ENCODE peak calls at places on chromosomes 2 and 18, in seven cellular contexts. A is lung; K is endodermal cell; L is psoas muscle; R is tibial nerve; J is effector memory CD4-positive, alpha-beta T cell; I is kidney. Q is an unnamed sample.
A peak's percentile ranks its signal among the peaks of the same experiment; 100 is the strongest.

GRCh38 chr2:191369034-191369433 is 123.8 kb downstream of the MYO1B start:
- DNase-seq in A (no peak), K (no peak), L (no peak), R (no peak), J (no peak), I (no peak), Q (no peak)

GRCh38 chr2:108390340-108390739 is 12.6 kb downstream of the SULT1C4 start:
- DNase-seq in A (no peak), K (no peak), L (no peak), R (no peak), J (no peak), I (no peak), Q (no peak)

GRCh38 chr2:37650548-37651101 is 20.8 kb downstream of the CDC42EP3 start:
- DNase-seq in A (no peak), K (no peak), L (no peak), R (no peak), J (no peak), I (no peak), Q (no peak)

GRCh38 chr18:11276678-11277077 is 127.3 kb upstream of the PIEZO2 start:
- DNase-seq in A (no peak), K (peak; percentile 54), L (no peak), R (no peak), J (no peak), I (no peak), Q (no peak)

GRCh38 chr2:232525796-232526195 is at the start of gene CHRND:
- DNase-seq in A (no peak), K (peak; percentile 64), L (peak; percentile 81), R (no peak), J (no peak), I (no peak), Q (no peak)

GRCh38 chr18:69161383-69162028 is 239.2 kb upstream of the DOK6 start:
- DNase-seq in A (no peak), K (peak; percentile 50), L (no peak), R (no peak), J (no peak), I (peak; percentile 35), Q (no peak)

GRCh38 chr2:241965931-241966412 is 96.4 kb downstream of the RTP5 start:
- DNase-seq in A (peak; percentile 42), K (peak; percentile 70), L (no peak), R (peak; percentile 46), J (no peak), I (peak; percentile 73), Q (peak; percentile 9)

GRCh38 chr18:78518805-78519204 is 460.8 kb upstream of the SALL3 start:
- DNase-seq in A (no peak), K (peak; percentile 20), L (no peak), R (no peak), J (no peak), I (no peak), Q (no peak)

GRCh38 chr18:33871363-33872025 is 293.5 kb downstream of the ASXL3 start:
- DNase-seq in A (no peak), K (no peak), L (no peak), R (no peak), J (no peak), I (no peak), Q (no peak)

GRCh38 chr2:60535392-60536312 is 17.8 kb downstream of the BCL11A start:
- DNase-seq in A (no peak), K (peak; percentile 54), L (no peak), R (no peak), J (no peak), I (no peak), Q (no peak)
- H3K4me1 ChIP-seq in A (no peaks in the 10 kb centered on the region), K (peaks cover 51% of the 10 kb centered on the region), L (no peaks in the 10 kb centered on the region), R (no peaks in the 10 kb centered on the region), J (no peaks in the 10 kb centered on the region), I (peaks cover 2% of the 10 kb centered on the region), Q (no peaks in the 10 kb centered on the region)

GRCh38 chr2:102060047-102060446 is 68.3 kb downstream of the IL1R2 start:
- DNase-seq in A (no peak), K (no peak), L (no peak), R (no peak), J (no peak), I (no peak), Q (no peak)
- H3K4me1 ChIP-seq in A (peaks cover 27% of the 10 kb centered on the region), K (no peaks in the 10 kb centered on the region), L (peaks cover 54% of the 10 kb centered on the region), R (peaks cover 16% of the 10 kb centered on the region), J (no peaks in the 10 kb centered on the region), I (peaks cover 23% of the 10 kb centered on the region), Q (no peaks in the 10 kb centered on the region)

DNA sequence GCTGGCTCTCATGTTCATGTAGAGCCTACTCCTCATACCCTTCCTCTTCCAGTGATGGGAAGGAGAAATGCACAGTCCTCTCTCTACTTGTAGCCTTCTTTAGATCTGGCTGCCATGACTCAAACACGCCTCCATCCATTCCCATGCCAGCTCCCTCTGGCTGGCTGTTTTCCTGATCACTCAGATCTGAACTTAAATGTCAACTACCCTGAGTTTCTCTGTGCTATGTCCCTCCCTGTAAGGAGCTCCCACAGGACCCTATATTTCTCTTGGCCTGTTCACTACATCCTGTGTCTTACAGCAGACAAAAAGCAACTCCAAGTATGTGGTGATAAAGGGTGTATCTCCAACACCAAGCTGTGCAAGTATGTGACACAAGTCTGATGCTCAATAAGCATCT is 152.4 kb downstream of the TCF4 start:
- DNase-seq in A (no peak), K (no peak), L (no peak), R (no peak), J (no peak), I (no peak), Q (no peak)
- H3K4me1 ChIP-seq in A (peaks cover 2% of the 10 kb centered on the region), K (no peaks in the 10 kb centered on the region), L (peaks cover 31% of the 10 kb centered on the region), R (no peaks in the 10 kb centered on the region), J (no peaks in the 10 kb centered on the region), I (no peaks in the 10 kb centered on the region), Q (no peaks in the 10 kb centered on the region)

GRCh38 chr2:134410006-134410405 is 156.1 kb downstream of the MGAT5 start:
- DNase-seq in A (no peak), K (no peak), L (no peak), R (no peak), J (no peak), I (no peak), Q (no peak)

GRCh38 chr2:134408386-134408785 is 154.5 kb downstream of the MGAT5 start:
- DNase-seq in A (no peak), K (no peak), L (no peak), R (no peak), J (no peak), I (no peak), Q (no peak)

GRCh38 chr2:134407154-134407890 is 153.4 kb downstream of the MGAT5 start:
- DNase-seq in A (no peak), K (no peak), L (no peak), R (no peak), J (no peak), I (no peak), Q (no peak)

GRCh38 chr2:134410831-134411231 is 157.0 kb downstream of the MGAT5 start:
- DNase-seq in A (no peak), K (no peak), L (no peak), R (no peak), J (no peak), I (no peak), Q (no peak)

DNA sequence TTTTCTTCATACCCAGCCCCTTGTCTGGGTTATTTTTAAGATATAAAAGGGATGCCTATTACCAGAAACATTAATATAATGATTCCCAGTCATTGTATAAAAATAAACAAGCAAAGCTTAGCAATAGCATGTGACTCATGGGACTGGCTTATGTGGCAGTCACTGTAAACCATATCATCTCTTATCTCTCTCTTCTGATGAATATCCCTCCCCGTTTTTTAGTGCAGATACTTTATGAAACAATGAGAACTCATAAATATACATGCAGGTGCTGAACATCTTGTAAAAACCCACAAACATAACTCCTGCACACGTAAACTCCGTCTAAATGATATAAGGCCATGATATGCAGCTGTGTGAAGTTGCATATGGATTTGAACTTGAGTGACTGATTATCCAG is 154.9 kb downstream of the MGAT5 start:
- DNase-seq in A (no peak), K (no peak), L (no peak), R (no peak), J (no peak), I (no peak), Q (no peak)
- H3K4me1 ChIP-seq in A (peaks cover 7% of the 10 kb centered on the region), K (no peaks in the 10 kb centered on the region), L (no peaks in the 10 kb centered on the region), R (peaks cover 21% of the 10 kb centered on the region), J (peaks cover 38% of the 10 kb centered on the region), I (peaks cover 2% of the 10 kb centered on the region), Q (peaks cover 6% of the 10 kb centered on the region)

DNA sequence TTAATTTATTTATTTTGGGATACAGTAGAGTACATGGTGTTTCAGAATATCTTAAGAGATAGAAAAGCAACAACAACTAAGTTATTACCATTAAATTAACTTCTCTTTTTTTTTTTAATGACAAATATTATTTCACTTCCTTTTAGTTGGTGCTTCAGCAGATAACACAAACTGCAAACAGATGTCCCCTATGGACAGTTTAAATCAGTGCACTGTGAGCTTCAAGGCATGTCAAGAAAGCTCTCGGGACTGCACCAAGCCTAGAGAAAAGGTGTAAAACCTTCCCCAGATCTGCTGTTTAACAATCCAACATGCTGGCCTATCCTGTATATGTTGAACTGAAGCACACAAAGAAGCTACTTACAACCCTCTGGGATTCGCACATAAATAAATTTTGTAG is 122.7 kb downstream of the TCF4 start:
- DNase-seq in A (no peak), K (no peak), L (no peak), R (no peak), J (no peak), I (no peak), Q (no peak)
- H3K4me1 ChIP-seq in A (peaks cover 4% of the 10 kb centered on the region), K (peaks cover 4% of the 10 kb centered on the region), L (peaks cover 39% of the 10 kb centered on the region), R (no peaks in the 10 kb centered on the region), J (no peaks in the 10 kb centered on the region), I (no peaks in the 10 kb centered on the region), Q (no peaks in the 10 kb centered on the region)

GRCh38 chr2:237714690-237715458 is 83.7 kb upstream of the RBM44 start:
- DNase-seq in A (peak; percentile 56), K (no peak), L (no peak), R (no peak), J (no peak), I (no peak), Q (no peak)

GRCh38 chr2:237712477-237713377 is 85.3 kb downstream of the LRRFIP1 start:
- DNase-seq in A (no peak), K (no peak), L (no peak), R (no peak), J (no peak), I (no peak), Q (no peak)

GRCh38 chr2:237717366-237718276 is 81.0 kb upstream of the RBM44 start:
- DNase-seq in A (no peak), K (peak; percentile 47), L (no peak), R (no peak), J (no peak), I (no peak), Q (no peak)

GRCh38 chr2:237718277-237718634 is 80.3 kb upstream of the RBM44 start:
- DNase-seq in A (no peak), K (peak; percentile 27), L (no peak), R (no peak), J (no peak), I (no peak), Q (no peak)

GRCh38 chr2:237715459-237715947 is 83.1 kb upstream of the RBM44 start:
- DNase-seq in A (no peak), K (peak; percentile 49), L (no peak), R (no peak), J (no peak), I (no peak), Q (no peak)
- H3K4me1 ChIP-seq in A (peaks cover 14% of the 10 kb centered on the region), K (no peaks in the 10 kb centered on the region), L (peaks cover 75% of the 10 kb centered on the region), R (peaks cover 14% of the 10 kb centered on the region), J (no peaks in the 10 kb centered on the region), I (peaks cover 11% of the 10 kb centered on the region), Q (no peaks in the 10 kb centered on the region)

GRCh38 chr2:17542471-17542870 is 2.0 kb downstream of the VSNL1 start:
- DNase-seq in A (no peak), K (no peak), L (no peak), R (no peak), J (no peak), I (no peak), Q (no peak)
- H3K4me1 ChIP-seq in A (peaks cover 5% of the 10 kb centered on the region), K (peaks cover 8% of the 10 kb centered on the region), L (no peaks in the 10 kb centered on the region), R (peaks cover 6% of the 10 kb centered on the region), J (no peaks in the 10 kb centered on the region), I (no peaks in the 10 kb centered on the region), Q (no peaks in the 10 kb centered on the region)